ENCODE peak calls at places on chromosomes 7 and 10, in five cellular contexts. One of them, this sample, is unnamed.

GRCh38 chr10:97726636-97727178 is 10.2 kb upstream of the ZFYVE27 start:
- DNase-seq in activated T-helper 1 cell treated with anti-CD3 and anti-CD28 coated beads, Interleukin-2, amount 50 U/mL, for 16 hours: no peak
- DNase-seq in mesenteric fat pad: no peak
- DNase-seq in GM18507: no peak
- DNase-seq in LoVo: no peak
- DNase-seq in this sample: no peak

GRCh38 chr10:128066954-128067382 is 59.3 kb downstream of the MKI67 start:
- DNase-seq in activated T-helper 1 cell treated with anti-CD3 and anti-CD28 coated beads, Interleukin-2, amount 50 U/mL, for 16 hours: no peak
- DNase-seq in mesenteric fat pad: peak
- DNase-seq in GM18507: no peak
- DNase-seq in LoVo: no peak
- DNase-seq in this sample: no peak

GRCh38 chr7:104971290-104972071 is 42.5 kb upstream of the KMT2E start:
- DNase-seq in activated T-helper 1 cell treated with anti-CD3 and anti-CD28 coated beads, Interleukin-2, amount 50 U/mL, for 16 hours: no peak
- DNase-seq in mesenteric fat pad: no peak
- DNase-seq in GM18507: no peak
- DNase-seq in LoVo: peak
- DNase-seq in this sample: no peak

GRCh38 chr10:114261116-114261515 is 22.1 kb downstream of the VWA2 start:
- DNase-seq in activated T-helper 1 cell treated with anti-CD3 and anti-CD28 coated beads, Interleukin-2, amount 50 U/mL, for 16 hours: no peak
- DNase-seq in mesenteric fat pad: no peak
- DNase-seq in GM18507: no peak
- DNase-seq in LoVo: no peak
- DNase-seq in this sample: no peak

GRCh38 chr7:28988091-28988490 is 30.0 kb upstream of the TRIL start:
- DNase-seq in activated T-helper 1 cell treated with anti-CD3 and anti-CD28 coated beads, Interleukin-2, amount 50 U/mL, for 16 hours: no peak
- DNase-seq in mesenteric fat pad: no peak
- DNase-seq in GM18507: no peak
- DNase-seq in LoVo: no peak
- DNase-seq in this sample: no peak

GRCh38 chr7:7612519-7612918 is 28.0 kb upstream of the UMAD1 start:
- DNase-seq in activated T-helper 1 cell treated with anti-CD3 and anti-CD28 coated beads, Interleukin-2, amount 50 U/mL, for 16 hours: no peak
- DNase-seq in mesenteric fat pad: no peak
- DNase-seq in GM18507: no peak
- DNase-seq in LoVo: no peak
- DNase-seq in this sample: no peak

GRCh38 chr7:107505997-107506682 is 36.3 kb downstream of the GPR22 start:
- DNase-seq in activated T-helper 1 cell treated with anti-CD3 and anti-CD28 coated beads, Interleukin-2, amount 50 U/mL, for 16 hours: no peak
- DNase-seq in mesenteric fat pad: no peak
- DNase-seq in GM18507: no peak
- DNase-seq in LoVo: peak
- DNase-seq in this sample: no peak

GRCh38 chr10:112721080-112721698 is 228.9 kb upstream of the TCF7L2 start:
- DNase-seq in activated T-helper 1 cell treated with anti-CD3 and anti-CD28 coated beads, Interleukin-2, amount 50 U/mL, for 16 hours: no peak
- DNase-seq in mesenteric fat pad: no peak
- DNase-seq in GM18507: no peak
- DNase-seq in LoVo: peak
- DNase-seq in this sample: no peak

GRCh38 chr10:95544783-95545500 is 16.2 kb downstream of the SORBS1 start:
- DNase-seq in activated T-helper 1 cell treated with anti-CD3 and anti-CD28 coated beads, Interleukin-2, amount 50 U/mL, for 16 hours: no peak
- DNase-seq in mesenteric fat pad: peak
- DNase-seq in GM18507: no peak
- DNase-seq in LoVo: no peak
- DNase-seq in this sample: no peak

GRCh38 chr10:71961831-71962230 is 2.4 kb upstream of the CHST3 start:
- DNase-seq in activated T-helper 1 cell treated with anti-CD3 and anti-CD28 coated beads, Interleukin-2, amount 50 U/mL, for 16 hours: no peak
- DNase-seq in mesenteric fat pad: no peak
- DNase-seq in GM18507: no peak
- DNase-seq in LoVo: no peak
- DNase-seq in this sample: no peak

GRCh38 chr7:20220824-20221547 is 3.8 kb upstream of the MACC1 start:
- DNase-seq in activated T-helper 1 cell treated with anti-CD3 and anti-CD28 coated beads, Interleukin-2, amount 50 U/mL, for 16 hours: no peak
- DNase-seq in mesenteric fat pad: no peak
- DNase-seq in GM18507: no peak
- DNase-seq in LoVo: peak
- DNase-seq in this sample: no peak

GRCh38 chr10:75431180-75432111 is at the start of gene LRMDA:
- DNase-seq in activated T-helper 1 cell treated with anti-CD3 and anti-CD28 coated beads, Interleukin-2, amount 50 U/mL, for 16 hours: no peak
- DNase-seq in mesenteric fat pad: no peak
- DNase-seq in GM18507: no peak
- DNase-seq in LoVo: no peak
- DNase-seq in this sample: no peak

GRCh38 chr10:9198611-9199010 is 1144.1 kb downstream of the GATA3 start:
- DNase-seq in activated T-helper 1 cell treated with anti-CD3 and anti-CD28 coated beads, Interleukin-2, amount 50 U/mL, for 16 hours: no peak
- DNase-seq in mesenteric fat pad: no peak
- DNase-seq in GM18507: no peak
- DNase-seq in LoVo: no peak
- DNase-seq in this sample: no peak

GRCh38 chr10:308572-309085 is 173.4 kb downstream of the ZMYND11 start:
- DNase-seq in activated T-helper 1 cell treated with anti-CD3 and anti-CD28 coated beads, Interleukin-2, amount 50 U/mL, for 16 hours: no peak
- DNase-seq in mesenteric fat pad: no peak
- DNase-seq in GM18507: no peak
- DNase-seq in LoVo: no peak
- DNase-seq in this sample: no peak

GRCh38 chr7:19900118-19900517 is 126.7 kb upstream of the TMEM196 start:
- DNase-seq in activated T-helper 1 cell treated with anti-CD3 and anti-CD28 coated beads, Interleukin-2, amount 50 U/mL, for 16 hours: no peak
- DNase-seq in mesenteric fat pad: no peak
- DNase-seq in GM18507: no peak
- DNase-seq in LoVo: no peak
- DNase-seq in this sample: no peak

GRCh38 chr10:35937538-35937937 is 295.4 kb upstream of the FZD8 start:
- DNase-seq in activated T-helper 1 cell treated with anti-CD3 and anti-CD28 coated beads, Interleukin-2, amount 50 U/mL, for 16 hours: no peak
- DNase-seq in mesenteric fat pad: no peak
- DNase-seq in GM18507: no peak
- DNase-seq in LoVo: no peak
- DNase-seq in this sample: no peak

GRCh38 chr7:1500064-1500807 is 4.0 kb downstream of the INTS1 start:
- DNase-seq in activated T-helper 1 cell treated with anti-CD3 and anti-CD28 coated beads, Interleukin-2, amount 50 U/mL, for 16 hours: no peak
- DNase-seq in mesenteric fat pad: no peak
- DNase-seq in GM18507: no peak
- DNase-seq in LoVo: no peak
- DNase-seq in this sample: no peak

GRCh38 chr10:117553171-117553814 is 10.7 kb downstream of the EMX2 start:
- DNase-seq in activated T-helper 1 cell treated with anti-CD3 and anti-CD28 coated beads, Interleukin-2, amount 50 U/mL, for 16 hours: no peak
- DNase-seq in mesenteric fat pad: no peak
- DNase-seq in GM18507: no peak
- DNase-seq in LoVo: no peak
- DNase-seq in this sample: no peak

GRCh38 chr10:34526758-34527730 is 288.1 kb downstream of the PARD3 start:
- DNase-seq in activated T-helper 1 cell treated with anti-CD3 and anti-CD28 coated beads, Interleukin-2, amount 50 U/mL, for 16 hours: no peak
- DNase-seq in mesenteric fat pad: no peak
- DNase-seq in GM18507: no peak
- DNase-seq in LoVo: peak
- DNase-seq in this sample: no peak

GRCh38 chr7:65746398-65746669 is 126.5 kb upstream of the VKORC1L1 start:
- DNase-seq in activated T-helper 1 cell treated with anti-CD3 and anti-CD28 coated beads, Interleukin-2, amount 50 U/mL, for 16 hours: no peak
- DNase-seq in mesenteric fat pad: no peak
- DNase-seq in GM18507: no peak
- DNase-seq in LoVo: no peak
- DNase-seq in this sample: no peak

GRCh38 chr7:48250441-48250951 is 79.2 kb downstream of the ABCA13 start:
- DNase-seq in activated T-helper 1 cell treated with anti-CD3 and anti-CD28 coated beads, Interleukin-2, amount 50 U/mL, for 16 hours: no peak
- DNase-seq in mesenteric fat pad: no peak
- DNase-seq in GM18507: no peak
- DNase-seq in LoVo: peak
- DNase-seq in this sample: no peak

GRCh38 chr7:134317434-134317833 is 704 bp upstream of the SLC35B4 start:
- DNase-seq in activated T-helper 1 cell treated with anti-CD3 and anti-CD28 coated beads, Interleukin-2, amount 50 U/mL, for 16 hours: no peak
- DNase-seq in mesenteric fat pad: no peak
- DNase-seq in GM18507: no peak
- DNase-seq in LoVo: no peak
- DNase-seq in this sample: no peak

GRCh38 chr7:28128608-28129007 is 52.0 kb downstream of the JAZF1 start:
- DNase-seq in activated T-helper 1 cell treated with anti-CD3 and anti-CD28 coated beads, Interleukin-2, amount 50 U/mL, for 16 hours: no peak
- DNase-seq in mesenteric fat pad: no peak
- DNase-seq in GM18507: no peak
- DNase-seq in LoVo: no peak
- DNase-seq in this sample: no peak

GRCh38 chr7:110412614-110413013 is 678.3 kb upstream of the LRRN3 start:
- DNase-seq in activated T-helper 1 cell treated with anti-CD3 and anti-CD28 coated beads, Interleukin-2, amount 50 U/mL, for 16 hours: no peak
- DNase-seq in mesenteric fat pad: no peak
- DNase-seq in GM18507: no peak
- DNase-seq in LoVo: no peak
- DNase-seq in this sample: no peak

GRCh38 chr10:77120012-77120411 is 517.6 kb downstream of the KCNMA1 start:
- DNase-seq in activated T-helper 1 cell treated with anti-CD3 and anti-CD28 coated beads, Interleukin-2, amount 50 U/mL, for 16 hours: no peak
- DNase-seq in mesenteric fat pad: no peak
- DNase-seq in GM18507: no peak
- DNase-seq in LoVo: no peak
- DNase-seq in this sample: no peak

GRCh38 chr7:130288829-130289228 is 4.1 kb upstream of the CPA4 start:
- DNase-seq in activated T-helper 1 cell treated with anti-CD3 and anti-CD28 coated beads, Interleukin-2, amount 50 U/mL, for 16 hours: no peak
- DNase-seq in mesenteric fat pad: no peak
- DNase-seq in GM18507: no peak
- DNase-seq in LoVo: no peak
- DNase-seq in this sample: no peak

GRCh38 chr10:114142018-114142417 is 32.0 kb downstream of the CCDC186 start:
- DNase-seq in activated T-helper 1 cell treated with anti-CD3 and anti-CD28 coated beads, Interleukin-2, amount 50 U/mL, for 16 hours: no peak
- DNase-seq in mesenteric fat pad: no peak
- DNase-seq in GM18507: no peak
- DNase-seq in LoVo: no peak
- DNase-seq in this sample: no peak

GRCh38 chr10:51014680-51015425 is 59.4 kb upstream of the PRKG1 start:
- DNase-seq in activated T-helper 1 cell treated with anti-CD3 and anti-CD28 coated beads, Interleukin-2, amount 50 U/mL, for 16 hours: no peak
- DNase-seq in mesenteric fat pad: no peak
- DNase-seq in GM18507: no peak
- DNase-seq in LoVo: no peak
- DNase-seq in this sample: no peak

GRCh38 chr10:70315815-70316214 is 32.0 kb upstream of the NPFFR1 start:
- DNase-seq in activated T-helper 1 cell treated with anti-CD3 and anti-CD28 coated beads, Interleukin-2, amount 50 U/mL, for 16 hours: no peak
- DNase-seq in mesenteric fat pad: no peak
- DNase-seq in GM18507: no peak
- DNase-seq in LoVo: no peak
- DNase-seq in this sample: no peak

GRCh38 chr7:28410628-28411578 is 1.4 kb upstream of the CREB5 start:
- DNase-seq in activated T-helper 1 cell treated with anti-CD3 and anti-CD28 coated beads, Interleukin-2, amount 50 U/mL, for 16 hours: no peak
- DNase-seq in mesenteric fat pad: no peak
- DNase-seq in GM18507: no peak
- DNase-seq in LoVo: no peak
- DNase-seq in this sample: no peak

GRCh38 chr10:2362331-2362730 is 625.0 kb upstream of the ADARB2 start:
- DNase-seq in activated T-helper 1 cell treated with anti-CD3 and anti-CD28 coated beads, Interleukin-2, amount 50 U/mL, for 16 hours: no peak
- DNase-seq in mesenteric fat pad: no peak
- DNase-seq in GM18507: no peak
- DNase-seq in LoVo: no peak
- DNase-seq in this sample: no peak

This sample was measured in GM19239.